ENCODE peak calls at places on chromosome 10, in eight cellular contexts. B is astrocyte, N is GM23248, C is neural progenitor cell, U is HCT116, L is fibroblast of lung, P is GM12878, T is DND-41. Q is an unnamed sample.

GRCh38 chr10:113093188-113094113 is 143.4 kb downstream of the TCF7L2 start:
- DNase-seq in B (peak), L (peak), C (no peak), N (peak), T (no peak), U (peak), P (peak), Q (peak)

GRCh38 chr10:930415-931325 is 835 bp downstream of the LARP4B start:
- DNase-seq in L (peak), U (no peak), C (peak), P (no peak), B (peak), N (peak), T (peak), Q (peak)

GRCh38 chr10:4514445-4515108 is 311.4 kb upstream of the AKR1E2 start:
- DNase-seq in L (no peak), T (no peak), U (no peak), B (no peak), N (peak), C (no peak), P (peak), Q (no peak)

GRCh38 chr10:21943633-21944265 is 59.8 kb downstream of the DNAJC1 start:
- DNase-seq in N (no peak), U (no peak), P (no peak), T (no peak), L (no peak), B (no peak), C (no peak), Q (no peak)

GRCh38 chr10:28925154-28925663 is 247.9 kb downstream of the BAMBI start:
- DNase-seq in P (no peak), B (no peak), U (no peak), C (peak), T (no peak), N (no peak), L (peak), Q (no peak)

GRCh38 chr10:133342942-133343341 is 4.2 kb upstream of the PRAP1 start:
- DNase-seq in C (no peak), N (no peak), U (no peak), P (no peak), B (no peak), L (no peak), T (no peak), Q (no peak)

GRCh38 chr10:115093776-115094361 is 704 bp downstream of the ATRNL1 start:
- DNase-seq in C (peak), B (no peak), L (no peak), N (peak), U (no peak), T (no peak), P (no peak), Q (no peak)

GRCh38 chr10:61627266-61627665 is 35.5 kb upstream of the CABCOCO1 start:
- DNase-seq in L (peak), P (no peak), C (no peak), U (no peak), T (no peak), N (peak), B (peak), Q (no peak)

GRCh38 chr10:1180836-1181235 is 124.7 kb downstream of the WDR37 start:
- DNase-seq in U (no peak), P (no peak), C (peak), N (no peak), B (no peak), L (no peak), T (no peak), Q (no peak)

GRCh38 chr10:110701618-110701971 is 57.5 kb downstream of the RBM20 start:
- DNase-seq in P (no peak), B (peak), L (peak), T (no peak), C (peak), N (no peak), U (no peak), Q (no peak)

GRCh38 chr10:681670-682318 is 7.7 kb downstream of the DIP2C start:
- DNase-seq in B (no peak), U (no peak), L (peak), C (no peak), P (no peak), T (no peak), N (peak), Q (no peak)

GRCh38 chr10:792083-792791 is 102.8 kb upstream of the DIP2C start:
- DNase-seq in B (no peak), U (no peak), T (no peak), P (no peak), N (no peak), C (no peak), L (no peak), Q (no peak)

GRCh38 chr10:26571655-26572054 is 125.8 kb upstream of the PDSS1 start:
- DNase-seq in B (no peak), P (no peak), C (no peak), N (no peak), L (no peak), T (no peak), U (no peak), Q (peak)

GRCh38 chr10:49740346-49741107 is 21.6 kb downstream of the OGDHL start:
- DNase-seq in N (no peak), U (no peak), L (no peak), C (no peak), T (no peak), P (no peak), B (no peak), Q (no peak)

GRCh38 chr10:71512794-71513379 is 116.2 kb downstream of the CDH23 start:
- DNase-seq in C (no peak), B (peak), L (peak), P (no peak), T (no peak), N (no peak), U (peak), Q (peak)

GRCh38 chr10:86523348-86523747 is 1.8 kb upstream of the WAPL start:
- DNase-seq in T (no peak), B (no peak), L (peak), C (peak), U (peak), N (peak), P (no peak), Q (peak)

GRCh38 chr10:3764626-3765375 is 20.2 kb downstream of the KLF6 start:
- DNase-seq in L (no peak), P (no peak), B (peak), C (no peak), U (no peak), T (peak), N (no peak), Q (peak)

GRCh38 chr10:132582795-132583194 is 45.2 kb downstream of the INPP5A start:
- DNase-seq in P (no peak), U (no peak), N (no peak), C (no peak), B (no peak), L (no peak), T (no peak), Q (no peak)

GRCh38 chr10:23826399-23826798 is 382.5 kb upstream of the KIAA1217 start:
- DNase-seq in P (no peak), N (peak), B (no peak), C (peak), U (no peak), L (peak), T (peak), Q (peak)

GRCh38 chr10:13503745-13504463 is 24.9 kb downstream of the BEND7 start:
- DNase-seq in C (no peak), B (peak), L (peak), P (no peak), N (peak), T (no peak), U (no peak), Q (peak)

GRCh38 chr10:13672505-13672904 is 85.7 kb downstream of the PRPF18 start:
- DNase-seq in C (peak), P (no peak), N (no peak), U (no peak), L (peak), T (no peak), B (no peak), Q (no peak)

GRCh38 chr10:4359003-4359402 is 467.0 kb upstream of the AKR1E2 start:
- DNase-seq in L (no peak), N (no peak), P (no peak), T (no peak), U (no peak), C (peak), B (peak), Q (no peak)

GRCh38 chr10:133127291-133128125 is 32.5 kb upstream of the KNDC1 start:
- DNase-seq in L (no peak), C (no peak), T (peak), P (no peak), B (no peak), U (peak), N (peak), Q (peak)

GRCh38 chr10:4354382-4354812 is 471.6 kb upstream of the AKR1E2 start:
- DNase-seq in B (peak), T (no peak), N (peak), P (no peak), U (peak), C (no peak), L (peak), Q (peak)

GRCh38 chr10:6229290-6229689 is 26.6 kb downstream of the PFKFB3 start:
- DNase-seq in T (no peak), L (no peak), P (no peak), U (no peak), C (no peak), N (no peak), B (no peak), Q (no peak)
- H3K9ac ChIP-seq in T (no peak), L (no peak), P (no peak), U (no peak), C (no peak), N (no peak), B (no peak), Q (no peak)

GRCh38 chr10:11261143-11261542 is 243.5 kb downstream of the CELF2 start:
- DNase-seq in U (no peak), T (no peak), C (no peak), N (no peak), L (no peak), P (no peak), B (no peak), Q (no peak)

GRCh38 chr10:11263039-11263345 is 245.3 kb downstream of the CELF2 start:
- DNase-seq in T (no peak), L (no peak), B (no peak), U (no peak), C (no peak), N (no peak), P (no peak), Q (no peak)

GRCh38 chr10:11262210-11263038 is 244.8 kb downstream of the CELF2 start:
- DNase-seq in C (no peak), N (no peak), U (no peak), L (no peak), P (no peak), B (no peak), T (no peak), Q (no peak)

GRCh38 chr10:11260136-11260535 is 242.5 kb downstream of the CELF2 start:
- DNase-seq in N (no peak), L (no peak), P (no peak), T (no peak), B (no peak), U (no peak), C (no peak), Q (no peak)

GRCh38 chr10:11261687-11262086 is 244.0 kb downstream of the CELF2 start:
- DNase-seq in L (no peak), B (no peak), C (no peak), P (no peak), N (no peak), U (no peak), T (no peak), Q (no peak)
- H3K4me2 ChIP-seq in L (no peak), B (no peak), C (no peak), P (no peak), N (no peak), U (no peak), T (no peak), Q (no peak)

GRCh38 chr10:35150335-35150734 is 23.7 kb downstream of the CREM start:
- DNase-seq in B (no peak), L (no peak), P (no peak), T (no peak), N (no peak), U (no peak), C (no peak), Q (no peak)
- H3K9ac ChIP-seq in B (no peak), L (no peak), P (peak), T (no peak), N (no peak), U (no peak), C (no peak), Q (no peak)

GRCh38 chr10:69652857-69653199 is 22.8 kb downstream of the FAM241B start:
- DNase-seq in T (no peak), B (no peak), P (no peak), L (no peak), N (no peak), U (no peak), C (no peak), Q (no peak)
- H3K4me2 ChIP-seq in T (no peak), B (no peak), P (no peak), L (no peak), N (no peak), U (no peak), C (no peak), Q (no peak)

DNA sequence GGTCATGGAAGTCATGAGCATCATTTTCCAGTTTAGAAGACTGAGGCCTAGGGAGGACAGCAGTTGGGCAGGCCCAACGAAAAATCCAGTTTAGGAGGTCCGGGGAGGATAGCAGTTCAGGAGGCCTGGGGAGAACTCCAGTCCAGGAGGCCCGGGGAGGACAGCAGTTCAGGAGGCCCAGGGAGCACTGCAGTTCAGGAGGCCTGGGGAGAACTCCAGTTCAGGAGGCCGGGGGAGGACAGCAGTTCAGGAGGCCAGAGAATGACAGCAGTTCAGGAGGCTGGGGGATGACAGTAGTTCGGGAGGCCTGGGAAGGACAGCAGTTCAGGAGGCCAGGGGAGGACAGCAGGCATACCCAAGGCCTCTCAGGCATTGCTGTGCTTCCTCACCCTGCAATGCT is 453.4 kb downstream of the LRMDA start:
- DNase-seq in P (no peak), T (no peak), U (no peak), C (no peak), B (no peak), L (no peak), N (no peak), Q (no peak)
- H3K9ac ChIP-seq in P (no peak), T (no peak), U (no peak), C (no peak), B (no peak), L (no peak), N (no peak), Q (no peak)

GRCh38 chr10:48690791-48691660 is 6.4 kb downstream of the WDFY4 start:
- DNase-seq in C (no peak), L (no peak), U (no peak), B (no peak), P (no peak), N (no peak), T (no peak), Q (no peak)
- H3K4me2 ChIP-seq in C (no peak), L (no peak), U (no peak), B (no peak), P (peak), N (no peak), T (no peak), Q (no peak)

Q was measured in PC-3.